ENCODE peak calls at places on chromosomes 12 and 14, in seven cellular contexts. N, P, V, U, J, H and D are unnamed samples. For H3K4me1, the result is how much of the 10 kb centered on the place peaks cover.

GRCh38 chr14:68248481-68249255 is 429.1 kb downstream of the RAD51B start:
- DNase-seq in H (peak), V (peak), U (peak), J (peak), N (peak), P (no peak), D (peak)

GRCh38 chr12:62291888-62292760 is 31.9 kb downstream of the USP15 start:
- DNase-seq in V (no peak), U (no peak), P (no peak), N (no peak), J (no peak), H (peak), D (no peak)

GRCh38 chr12:62363506-62363905 is 103.1 kb upstream of the MON2 start:
- DNase-seq in J (no peak), H (no peak), U (no peak), V (no peak), P (no peak), N (no peak), D (no peak)

GRCh38 chr14:104141621-104142091 is 3.3 kb downstream of the KIF26A start:
- DNase-seq in J (no peak), P (no peak), N (peak), V (no peak), H (no peak), U (no peak), D (no peak)

GRCh38 chr12:7017870-7018349 is 366 bp downstream of the LPCAT3 start:
- DNase-seq in N (peak), V (no peak), J (no peak), P (no peak), U (peak), H (no peak), D (no peak)

GRCh38 chr12:58310368-58310767 is 369.0 kb downstream of the ATP23 start:
- DNase-seq in U (no peak), H (no peak), J (no peak), V (no peak), P (no peak), N (no peak), D (no peak)

GRCh38 chr12:18864900-18865561 is 127.1 kb downstream of the CAPZA3 start:
- DNase-seq in V (no peak), J (no peak), P (no peak), H (no peak), N (peak), U (peak), D (no peak)

GRCh38 chr12:105992849-105993740 is 145.7 kb downstream of the NUAK1 start:
- DNase-seq in V (no peak), U (no peak), P (no peak), N (no peak), J (no peak), H (no peak), D (peak)

GRCh38 chr14:54877015-54877702 is 25.5 kb downstream of the GCH1 start:
- DNase-seq in U (no peak), J (no peak), P (no peak), H (no peak), N (peak), V (no peak), D (no peak)

GRCh38 chr12:121649819-121650353 is 19.6 kb downstream of the MORN3 start:
- DNase-seq in H (no peak), U (peak), N (no peak), J (no peak), P (no peak), V (no peak), D (no peak)

GRCh38 chr14:24057271-24057670 is 5.5 kb downstream of the CARMIL3 start:
- DNase-seq in N (peak), P (no peak), J (no peak), U (no peak), V (no peak), H (no peak), D (no peak)

GRCh38 chr12:12010277-12011031 is 60.3 kb upstream of the BCL2L14 start:
- DNase-seq in U (no peak), P (no peak), H (no peak), N (peak), V (peak), J (no peak), D (no peak)

GRCh38 chr12:59046763-59047534 is 126.6 kb upstream of the LRIG3 start:
- DNase-seq in U (no peak), V (no peak), J (no peak), H (no peak), N (peak), P (no peak), D (no peak)

GRCh38 chr12:96571101-96571862 is 81.9 kb downstream of the CFAP54 start:
- DNase-seq in U (no peak), N (no peak), P (no peak), H (no peak), V (peak), J (no peak), D (no peak)

GRCh38 chr14:69613312-69614073 is 2.1 kb downstream of the SUSD6 start:
- DNase-seq in U (no peak), P (no peak), J (no peak), N (no peak), V (no peak), H (no peak), D (no peak)

GRCh38 chr12:48189331-48190125 is 6.1 kb downstream of the CCDC184 start:
- DNase-seq in U (peak), V (peak), H (peak), P (peak), J (peak), N (peak), D (peak)

GRCh38 chr12:47905313-47905730 is 528 bp upstream of the VDR start:
- DNase-seq in J (no peak), N (peak), U (peak), H (no peak), P (no peak), V (no peak), D (peak)

GRCh38 chr12:63995512-63995911 is 151.0 kb downstream of the SRGAP1 start:
- DNase-seq in P (no peak), U (no peak), N (no peak), H (no peak), V (no peak), J (no peak), D (no peak)

GRCh38 chr12:78562358-78563205 is 302.0 kb upstream of the SYT1 start:
- DNase-seq in J (peak), N (no peak), P (peak), V (no peak), U (peak), H (peak), D (peak)

GRCh38 chr12:6982532-6982931 is 11.8 kb downstream of the EMG1 start:
- DNase-seq in V (no peak), N (no peak), J (no peak), P (no peak), U (no peak), H (no peak), D (peak)

GRCh38 chr14:92392726-92393125 is 69.8 kb downstream of the SLC24A4 start:
- DNase-seq in N (no peak), H (no peak), P (no peak), V (no peak), J (no peak), U (peak), D (no peak)

GRCh38 chr14:29222671-29223268 is 456.2 kb downstream of the FOXG1 start:
- DNase-seq in V (no peak), N (peak), U (peak), J (no peak), H (peak), P (peak), D (peak)

GRCh38 chr12:57836442-57837375 is 9.8 kb downstream of the CTDSP2 start:
- DNase-seq in J (no peak), N (no peak), U (peak), P (no peak), H (no peak), V (no peak), D (peak)

GRCh38 chr12:69099201-69099837 is 140.1 kb upstream of the CPSF6 start:
- DNase-seq in J (no peak), U (peak), H (no peak), V (no peak), N (no peak), P (no peak), D (peak)

GRCh38 chr14:56004807-56005579 is 113.2 kb upstream of the PELI2 start:
- DNase-seq in V (peak), U (peak), J (no peak), P (no peak), H (no peak), N (no peak), D (peak)

GRCh38 chr14:36452850-36453249 is 67.2 kb downstream of the NKX2-1 start:
- DNase-seq in H (no peak), N (no peak), U (no peak), J (no peak), P (no peak), V (no peak), D (no peak)

GRCh38 chr12:31647106-31647505 is 12.4 kb upstream of the ETFBKMT start:
- DNase-seq in N (peak), U (no peak), V (no peak), J (no peak), H (no peak), P (no peak), D (no peak)

GRCh38 chr12:112005419-112006395 is 7.3 kb downstream of the TMEM116 start:
- DNase-seq in N (no peak), V (no peak), U (peak), H (no peak), P (no peak), J (peak), D (peak)

GRCh38 chr12:80643961-80644360 is 63.5 kb upstream of the MYF6 start:
- DNase-seq in P (no peak), U (no peak), N (no peak), J (no peak), V (no peak), H (no peak), D (no peak)

GRCh38 chr12:132803883-132804282 is 24.8 kb downstream of the GOLGA3 start:
- DNase-seq in V (no peak), P (no peak), U (no peak), N (no peak), H (no peak), J (no peak), D (no peak)
- TF ChIP-seq POLR2AphosphoS5 in V (no peak), P (no peak), U (no peak), N (no peak), H (no peak), J (no peak), D (no peak)

GRCh38 chr14:95300697-95301526 is 18.8 kb downstream of the CLMN start:
- DNase-seq in V (no peak), N (no peak), J (no peak), U (no peak), H (peak), P (no peak), D (no peak)
- H3K4me1 ChIP-seq in V (under half), N (under half), J (under half), U (under half), H (half or more), P (under half), D (under half)

GRCh38 chr14:105472496-105472991 is 2.1 kb upstream of the CRIP2 start:
- DNase-seq in P (no peak), N (peak), U (no peak), H (no peak), J (no peak), V (no peak), D (no peak)

GRCh38 chr14:105474478-105475268 is at the start of gene CRIP2:
- DNase-seq in V (no peak), N (peak), U (peak), P (no peak), H (no peak), J (no peak), D (peak)

GRCh38 chr14:105471823-105472495 is 2.7 kb upstream of the CRIP2 start:
- DNase-seq in V (no peak), P (no peak), J (no peak), U (no peak), N (no peak), H (no peak), D (no peak)

GRCh38 chr14:105473677-105474477 is 744 bp upstream of the CRIP2 start:
- DNase-seq in N (peak), U (peak), J (peak), H (peak), P (no peak), V (no peak), D (peak)

GRCh38 chr14:105473033-105473676 is 1.5 kb upstream of the CRIP2 start:
- DNase-seq in H (no peak), U (no peak), N (peak), V (no peak), J (no peak), P (no peak), D (no peak)
- TF ChIP-seq REST in H (no peak), U (no peak), N (no peak), V (no peak), J (no peak), P (no peak), D (no peak)

GRCh38 chr12:14024589-14024988 is 43.2 kb upstream of the GRIN2B start:
- DNase-seq in N (no peak), P (no peak), J (no peak), V (no peak), U (no peak), H (no peak), D (no peak)
- TF ChIP-seq POLR2AphosphoS5 in N (no peak), P (no peak), J (no peak), V (no peak), U (no peak), H (no peak), D (no peak)